ENCODE peak calls at places on chromosomes 11 and 22, in eight cellular contexts. Z is stimulated activated CD4-positive, alpha-beta T cell treated with anti-CD3 and anti-CD28 coated beads, Interleukin-1b, Interleukin-23, amount 100 ng/mL, for 24 hours; P is HS-5; X is GM12891; C is NCI-H1105 treated with DMSO at 0.1 percent for 48 hours; F is adrenal gland; B is iPS DF 6.9; V is CD4-positive, alpha-beta memory T cell. O is an unnamed sample.

GRCh38 chr11:1485504-1485885 is 1.1 kb downstream of the MOB2 start:
- DNase-seq in Z (no peak), P (no peak), X (no peak), C (no peak), F (no peak), B (no peak), V (no peak), O (no peak)

GRCh38 chr22:47994045-47994444 is 1231.6 kb downstream of the TBC1D22A start:
- DNase-seq in Z (no peak), P (no peak), X (no peak), C (no peak), F (no peak), B (no peak), V (no peak), O (no peak)

GRCh38 chr11:17720796-17721171 is 1.4 kb downstream of the MYOD1 start:
- DNase-seq in Z (no peak), P (no peak), X (no peak), C (no peak), F (no peak), B (no peak), V (no peak), O (no peak)

GRCh38 chr11:131099746-131100145 is 183.5 kb upstream of the SNX19 start:
- DNase-seq in Z (no peak), P (no peak), X (no peak), C (no peak), F (no peak), B (no peak), V (no peak), O (no peak)

GRCh38 chr11:121163658-121164308 is 62.7 kb downstream of the TECTA start:
- DNase-seq in Z (no peak), P (no peak), X (no peak), C (no peak), F (no peak), B (no peak), V (no peak), O (no peak)

GRCh38 chr22:42410708-42411107 is 21.5 kb downstream of the NFAM1 start:
- DNase-seq in Z (no peak), P (no peak), X (no peak), C (peak; percentile 70), F (no peak), B (no peak), V (no peak), O (no peak)

GRCh38 chr22:31278643-31279326 is 13.5 kb downstream of the PIK3IP1 start:
- DNase-seq in Z (no peak), P (no peak), X (no peak), C (no peak), F (peak; percentile 55), B (no peak), V (peak; percentile 76), O (no peak)

GRCh38 chr11:35688023-35688422 is 25.4 kb downstream of the TRIM44 start:
- DNase-seq in Z (no peak), P (peak; percentile 41), X (no peak), C (no peak), F (no peak), B (no peak), V (no peak), O (no peak)

GRCh38 chr11:9226514-9226913 is 38.6 kb downstream of the DENND5A start:
- DNase-seq in Z (no peak), P (no peak), X (no peak), C (no peak), F (no peak), B (no peak), V (no peak), O (no peak)

GRCh38 chr11:26219506-26220117 is 112.3 kb upstream of the ANO3 start:
- DNase-seq in Z (no peak), P (no peak), X (no peak), C (no peak), F (no peak), B (no peak), V (no peak), O (no peak)

GRCh38 chr11:27910186-27910941 is 197.6 kb downstream of the KIF18A start:
- DNase-seq in Z (no peak), P (no peak), X (no peak), C (no peak), F (no peak), B (no peak), V (no peak), O (no peak)